ENCODE peak calls at places on chromosomes 5 and 9, in four cellular contexts. One of them, this sample, is unnamed.

GRCh38 chr5:431001-431710 is 11.8 kb upstream of the EXOC3 start:
- DNase-seq in WTC11: peak; percentile 90
- DNase-seq in HepG2: peak; percentile 41
- DNase-seq in GM12878: no peak
- DNase-seq in this sample: peak; percentile 81

GRCh38 chr5:124735169-124735858 is 11.1 kb downstream of the ZNF608 start:
- DNase-seq in WTC11: peak; percentile 71
- DNase-seq in HepG2: no peak
- DNase-seq in GM12878: no peak
- DNase-seq in this sample: peak; percentile 56

GRCh38 chr5:96978812-96979449 is 43.1 kb downstream of the LNPEP start:
- DNase-seq in WTC11: no peak
- DNase-seq in HepG2: no peak
- DNase-seq in GM12878: no peak
- DNase-seq in this sample: no peak

GRCh38 chr5:106185661-106186081 is 1485.1 kb downstream of the EFNA5 start:
- DNase-seq in WTC11: no peak
- DNase-seq in HepG2: no peak
- DNase-seq in GM12878: peak; percentile 27
- DNase-seq in this sample: no peak

GRCh38 chr9:19231126-19232035 is 888 bp downstream of the DENND4C start:
- DNase-seq in WTC11: peak; percentile 61
- DNase-seq in HepG2: no peak
- DNase-seq in GM12878: no peak
- DNase-seq in this sample: no peak

GRCh38 chr9:79642671-79643070 is 70.9 kb downstream of the TLE4 start:
- DNase-seq in WTC11: no peak
- DNase-seq in HepG2: no peak
- DNase-seq in GM12878: no peak
- DNase-seq in this sample: no peak

GRCh38 chr5:60888359-60889061 is 44.4 kb upstream of the ELOVL7 start:
- DNase-seq in WTC11: no peak
- DNase-seq in HepG2: no peak
- DNase-seq in GM12878: no peak
- DNase-seq in this sample: no peak

GRCh38 chr5:39080597-39081204 is 6.5 kb upstream of the RICTOR start:
- DNase-seq in WTC11: peak; percentile 49
- DNase-seq in HepG2: peak; percentile 56
- DNase-seq in GM12878: no peak
- DNase-seq in this sample: peak; percentile 69

GRCh38 chr9:114345493-114346065 is 15.9 kb downstream of the ORM2 start:
- DNase-seq in WTC11: no peak
- DNase-seq in HepG2: no peak
- DNase-seq in GM12878: no peak
- DNase-seq in this sample: no peak

GRCh38 chr5:76804266-76804665 is 14.6 kb upstream of the F2RL1 start:
- DNase-seq in WTC11: no peak
- DNase-seq in HepG2: peak; percentile 60
- DNase-seq in GM12878: no peak
- DNase-seq in this sample: no peak

GRCh38 chr5:133121080-133121479 is 69.3 kb downstream of the HSPA4 start:
- DNase-seq in WTC11: no peak
- DNase-seq in HepG2: no peak
- DNase-seq in GM12878: no peak
- DNase-seq in this sample: no peak

GRCh38 chr5:98772415-98773213 is 849 bp upstream of the RGMB start:
- DNase-seq in WTC11: peak; percentile 83
- DNase-seq in HepG2: peak; percentile 62
- DNase-seq in GM12878: no peak
- DNase-seq in this sample: no peak

DNA sequence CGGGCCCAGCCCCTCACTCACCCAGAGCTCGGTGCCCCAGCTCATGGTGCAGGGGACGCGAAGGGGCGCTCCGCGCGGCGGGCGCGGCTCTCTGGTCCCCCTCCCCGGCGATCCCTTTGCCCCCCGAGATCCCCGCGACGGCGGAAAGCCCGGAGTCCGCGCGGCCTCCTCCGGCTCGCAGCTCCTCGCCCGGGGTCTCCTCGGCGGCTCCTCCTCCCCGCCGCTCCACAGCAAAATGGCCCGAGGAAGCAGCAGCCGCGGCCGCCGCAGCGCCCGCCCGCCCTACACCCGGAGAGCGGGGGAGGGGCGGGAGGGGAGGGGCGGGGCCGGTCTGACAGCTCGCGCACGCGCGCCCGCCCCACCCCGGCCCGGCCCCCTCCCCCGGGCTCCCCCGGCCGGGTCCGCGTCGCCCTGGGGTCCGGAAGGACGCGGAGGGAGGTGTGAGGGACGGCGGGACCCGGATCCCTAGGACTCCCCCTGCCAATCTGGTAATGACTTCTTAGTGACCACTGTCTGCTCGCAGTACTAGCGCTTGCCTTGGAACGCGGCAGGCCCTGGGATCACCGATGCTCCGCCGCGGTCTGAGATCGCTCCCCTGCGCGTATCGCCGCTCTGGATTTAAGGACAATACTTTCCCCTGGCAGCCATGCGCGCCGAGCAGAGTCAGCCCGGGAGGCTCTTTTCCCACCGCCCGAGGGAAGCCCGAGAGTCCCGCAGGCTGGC is at the start of gene FNBP1:
- DNase-seq in WTC11: peak; percentile 78
- DNase-seq in HepG2: peak; percentile 56
- DNase-seq in GM12878: no peak
- DNase-seq in this sample: peak; percentile 89
- TF ChIP-seq CREM in WTC11: no peak
- TF ChIP-seq CREM in HepG2: no peak
- TF ChIP-seq CREM in GM12878: no peak
- TF ChIP-seq CREM in this sample: peak; percentile 8

DNA sequence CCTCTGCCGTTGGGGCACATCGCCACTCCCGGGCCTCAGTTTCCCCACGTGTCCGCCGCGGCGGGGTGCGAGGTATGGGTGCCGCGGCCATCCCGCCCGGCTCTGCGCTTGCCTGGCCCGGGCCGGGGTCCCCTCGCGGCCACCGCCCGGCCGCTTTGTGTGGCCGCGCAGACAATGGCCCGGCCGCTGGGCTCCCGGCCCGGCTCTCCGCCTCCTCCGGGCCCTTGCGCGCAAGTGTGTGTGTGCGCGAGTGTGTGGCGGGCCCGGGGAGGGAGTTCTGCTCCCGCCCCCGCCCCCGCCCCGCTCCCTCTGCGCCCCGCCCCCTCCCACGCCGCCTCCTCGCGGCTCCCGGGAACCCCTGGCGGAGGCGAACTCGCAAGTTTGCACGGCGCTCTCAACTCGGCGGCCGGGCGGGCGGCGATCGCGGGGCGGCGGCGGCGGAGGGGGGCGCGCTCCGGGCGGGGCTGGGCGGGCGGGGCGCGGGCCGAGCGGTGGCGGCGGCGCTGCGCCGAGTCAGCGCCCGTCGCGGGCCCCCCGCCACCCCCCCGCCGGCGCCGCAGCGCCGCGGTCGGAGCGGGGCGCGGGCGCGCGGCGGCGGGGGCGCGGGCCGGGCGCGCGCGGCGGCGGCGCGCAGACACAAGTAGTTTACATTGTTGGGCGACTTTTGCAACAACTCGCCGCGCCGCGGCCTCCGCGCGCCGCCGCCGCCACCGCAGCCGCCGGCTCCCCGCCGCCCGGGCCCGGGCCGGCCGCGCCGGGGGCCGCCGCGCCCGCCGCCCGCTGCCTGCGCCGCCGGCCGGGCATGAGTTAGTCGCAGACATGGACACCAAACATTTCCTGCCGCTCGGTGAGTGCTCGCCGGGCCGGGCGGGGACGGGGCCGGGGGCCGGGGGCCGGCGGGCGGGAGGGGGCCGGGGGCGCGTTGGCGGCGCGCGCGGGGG is at the start of gene RXRA:
- DNase-seq in WTC11: peak; percentile 66
- DNase-seq in HepG2: peak; percentile 60
- DNase-seq in GM12878: no peak
- DNase-seq in this sample: peak; percentile 86
- TF ChIP-seq CREM in WTC11: no peak
- TF ChIP-seq CREM in HepG2: no peak
- TF ChIP-seq CREM in GM12878: no peak
- TF ChIP-seq CREM in this sample: no peak

DNA sequence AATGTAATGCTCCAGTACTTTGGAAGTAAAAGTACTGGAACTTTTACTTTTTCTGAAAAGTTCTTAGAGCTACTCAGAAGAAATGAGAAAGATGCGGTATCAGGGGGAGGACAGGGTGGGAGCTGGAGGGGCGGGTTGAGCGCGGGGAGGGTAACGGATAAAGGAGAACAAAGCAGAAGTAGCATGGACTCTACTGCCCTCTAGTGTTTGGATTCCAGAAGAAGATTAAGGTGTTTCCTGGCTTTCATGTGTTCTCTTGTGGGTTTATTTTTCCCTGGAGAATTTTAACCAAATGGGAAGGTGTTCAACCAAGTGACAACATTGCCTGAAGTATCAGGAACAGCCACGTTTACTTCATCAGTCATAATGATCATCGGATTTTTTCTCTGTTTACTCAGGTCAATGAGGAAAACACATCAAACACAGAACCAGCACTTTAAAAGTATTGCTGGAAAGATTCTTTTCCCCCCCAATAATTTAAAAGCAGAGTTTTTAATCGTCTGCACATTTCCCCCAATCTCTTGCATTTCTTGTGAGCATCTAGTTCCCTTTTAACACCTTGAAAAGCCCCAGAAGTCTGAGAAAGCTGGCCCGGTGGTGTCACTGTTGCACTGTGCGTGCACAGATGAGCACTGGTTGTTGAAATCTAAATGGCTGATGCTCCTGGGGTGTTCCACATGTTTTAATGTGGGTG is 190.6 kb downstream of the MPDZ start:
- DNase-seq in WTC11: peak; percentile 51
- DNase-seq in HepG2: peak; percentile 36
- DNase-seq in GM12878: no peak
- DNase-seq in this sample: peak; percentile 58
- TF ChIP-seq CREM in WTC11: no peak
- TF ChIP-seq CREM in HepG2: no peak
- TF ChIP-seq CREM in GM12878: no peak
- TF ChIP-seq CREM in this sample: no peak

GRCh38 chr5:27266184-27266583 is 227.8 kb upstream of the CDH9 start:
- DNase-seq in WTC11: no peak
- DNase-seq in HepG2: no peak
- DNase-seq in GM12878: no peak
- DNase-seq in this sample: no peak

GRCh38 chr5:27267209-27267824 is 228.9 kb upstream of the CDH9 start:
- DNase-seq in WTC11: no peak
- DNase-seq in HepG2: no peak
- DNase-seq in GM12878: no peak
- DNase-seq in this sample: no peak
- TF ChIP-seq CREM in WTC11: no peak
- TF ChIP-seq CREM in HepG2: no peak
- TF ChIP-seq CREM in GM12878: no peak
- TF ChIP-seq CREM in this sample: no peak

GRCh38 chr5:80341376-80341775 is 21.6 kb downstream of the SPZ1 start:
- DNase-seq in WTC11: no peak
- DNase-seq in HepG2: no peak
- DNase-seq in GM12878: no peak
- DNase-seq in this sample: no peak
- TF ChIP-seq CREM in WTC11: no peak
- TF ChIP-seq CREM in HepG2: no peak
- TF ChIP-seq CREM in GM12878: no peak
- TF ChIP-seq CREM in this sample: no peak

GRCh38 chr5:25849270-25849669 is 1189.1 kb downstream of the CDH9 start:
- DNase-seq in WTC11: no peak
- DNase-seq in HepG2: no peak
- DNase-seq in GM12878: no peak
- DNase-seq in this sample: no peak

GRCh38 chr5:25851301-25851700 is 1187.1 kb downstream of the CDH9 start:
- DNase-seq in WTC11: no peak
- DNase-seq in HepG2: no peak
- DNase-seq in GM12878: no peak
- DNase-seq in this sample: no peak

GRCh38 chr5:25850581-25850980 is 1187.8 kb downstream of the CDH9 start:
- DNase-seq in WTC11: no peak
- DNase-seq in HepG2: no peak
- DNase-seq in GM12878: no peak
- DNase-seq in this sample: no peak
- TF ChIP-seq CREM in WTC11: no peak
- TF ChIP-seq CREM in HepG2: no peak
- TF ChIP-seq CREM in GM12878: no peak
- TF ChIP-seq CREM in this sample: no peak